ENCODE peak calls at places on chromosomes 1 and 21, in four cellular contexts. H is NCI-H526; Q is stimulated activated CD4-positive, alpha-beta T cell treated with anti-CD3 and anti-CD28 coated beads, Interleukin-2, amount 100 ng/mL, for 24 hours; A is AG04450. Z is an unnamed sample.

GRCh38 chr1:152902676-152903075 is 5.7 kb upstream of the IVL start:
- DNase-seq in H (no peak), Q (no peak), A (no peak), Z (no peak)

GRCh38 chr1:201084171-201084766 is 28.0 kb downstream of the CACNA1S start:
- DNase-seq in H (no peak), Q (no peak), A (no peak), Z (no peak)

GRCh38 chr1:161115132-161115711 is 2.6 kb downstream of the PFDN2 start:
- DNase-seq in H (no peak), Q (no peak), A (peak), Z (peak)

GRCh38 chr1:1678581-1679380 is 13.8 kb downstream of the SLC35E2B start:
- DNase-seq in H (no peak), Q (no peak), A (no peak), Z (no peak)

GRCh38 chr1:69403911-69404310 is 163.8 kb upstream of the LRRC7 start:
- DNase-seq in H (no peak), Q (no peak), A (no peak), Z (no peak)

GRCh38 chr1:241765390-241765789 is 82.6 kb upstream of the EXO1 start:
- DNase-seq in H (no peak), Q (no peak), A (no peak), Z (no peak)

GRCh38 chr1:66243548-66244130 is 290.3 kb upstream of the SGIP1 start:
- DNase-seq in H (no peak), Q (peak), A (no peak), Z (peak)

GRCh38 chr1:67061266-67061665 is 7.3 kb upstream of the SLC35D1 start:
- DNase-seq in H (no peak), Q (no peak), A (no peak), Z (no peak)

GRCh38 chr1:248196965-248197364 is at the start of gene OR2M3:
- DNase-seq in H (no peak), Q (no peak), A (no peak), Z (no peak)

GRCh38 chr1:191707288-191707687 is 451.0 kb upstream of the RGS18 start:
- DNase-seq in H (no peak), Q (no peak), A (peak), Z (no peak)

GRCh38 chr1:58848818-58849411 is 65.1 kb upstream of the JUN start:
- DNase-seq in H (no peak), Q (no peak), A (peak), Z (no peak)

GRCh38 chr1:201094829-201095228 is 17.4 kb downstream of the CACNA1S start:
- DNase-seq in H (no peak), Q (no peak), A (no peak), Z (no peak)

GRCh38 chr1:248823517-248824001 is 2.2 kb downstream of the SH3BP5L start:
- DNase-seq in H (no peak), Q (no peak), A (no peak), Z (no peak)

GRCh38 chr1:19620786-19621185 is 23.3 kb upstream of the NBL1 start:
- DNase-seq in H (no peak), Q (no peak), A (no peak), Z (no peak)

GRCh38 chr1:159943908-159944622 is 1.3 kb downstream of the IGSF9 start:
- DNase-seq in H (no peak), Q (no peak), A (no peak), Z (no peak)

GRCh38 chr1:59484090-59484489 is 187.2 kb downstream of the FGGY start:
- DNase-seq in H (no peak), Q (no peak), A (peak), Z (no peak)

GRCh38 chr1:200364121-200364759 is 45.6 kb downstream of the ZNF281 start:
- DNase-seq in H (peak), Q (no peak), A (no peak), Z (no peak)

GRCh38 chr1:87712261-87712674 is 383.6 kb downstream of the LMO4 start:
- DNase-seq in H (no peak), Q (no peak), A (no peak), Z (no peak)

GRCh38 chr1:231918239-231919015 is 291.8 kb downstream of the DISC1 start:
- DNase-seq in H (no peak), Q (peak), A (peak), Z (peak)

GRCh38 chr1:2875677-2876531 is 74.4 kb upstream of the TTC34 start:
- DNase-seq in H (no peak), Q (no peak), A (no peak), Z (no peak)

GRCh38 chr1:213606252-213606820 is 381.4 kb upstream of the PROX1 start:
- DNase-seq in H (no peak), Q (no peak), A (no peak), Z (no peak)

GRCh38 chr21:44892536-44893277 is 19.2 kb upstream of the PTTG1IP start:
- DNase-seq in H (no peak), Q (peak), A (no peak), Z (peak)

GRCh38 chr1:36737767-36738166 is 255.1 kb upstream of the CSF3R start:
- DNase-seq in H (no peak), Q (no peak), A (no peak), Z (no peak)

GRCh38 chr1:110554871-110555801 is 36.2 kb upstream of the KCNA10 start:
- DNase-seq in H (no peak), Q (peak), A (no peak), Z (peak)

GRCh38 chr21:44432841-44433790 is 22.2 kb upstream of the LRRC3 start:
- DNase-seq in H (no peak), Q (no peak), A (no peak), Z (no peak)

GRCh38 chr1:24903560-24903954 is 26.5 kb downstream of the RUNX3 start:
- DNase-seq in H (no peak), Q (peak), A (no peak), Z (no peak)

GRCh38 chr1:1511533-1512285 is at the start of gene ATAD3A:
- DNase-seq in H (peak), Q (peak), A (peak), Z (peak)

GRCh38 chr1:37073752-37074151 is 39.4 kb upstream of the GRIK3 start:
- DNase-seq in H (peak), Q (no peak), A (no peak), Z (no peak)

GRCh38 chr1:168506204-168506819 is 37.5 kb downstream of the XCL2 start:
- DNase-seq in H (no peak), Q (no peak), A (no peak), Z (no peak)

GRCh38 chr21:32388306-32388705 is 4.5 kb downstream of the URB1 start:
- DNase-seq in H (no peak), Q (no peak), A (no peak), Z (no peak)

GRCh38 chr1:235513495-235514366 is 9.5 kb upstream of the B3GALNT2 start:
- DNase-seq in H (peak), Q (peak), A (peak), Z (peak)

GRCh38 chr1:177256153-177256814 is 85.5 kb downstream of the BRINP2 start:
- DNase-seq in H (peak), Q (no peak), A (peak), Z (no peak)

GRCh38 chr1:150925080-150925479 is 1.1 kb upstream of the SETDB1 start:
- DNase-seq in H (peak), Q (no peak), A (no peak), Z (peak)

GRCh38 chr1:230068952-230069684 is 2.1 kb downstream of the GALNT2 start:
- DNase-seq in H (peak), Q (no peak), A (no peak), Z (no peak)

GRCh38 chr21:29800051-29800450 is 139.7 kb downstream of the GRIK1 start:
- DNase-seq in H (no peak), Q (no peak), A (no peak), Z (no peak)

Z was measured in activated naive CD4-positive, alpha-beta T cell treated with Interleukin-2 at 50 U/mL for 16 hours.